ENCODE peak calls at places on chromosomes 12 and 14, in ten cellular contexts. S is gastrocnemius medialis; O is Right ventricle myocardium inferior; F is naive thymus-derived CD4-positive, alpha-beta T cell; R is A549; D is CD4-positive, alpha-beta T cell; V is upper lobe of right lung; I is esophagus mucosa; N is stimulated activated naive B cell treated with anti-CD40 and anti-IgM and Interleukin-4, amounts not matched to agents 10 μg/mL and 1 μg/mL and 100 μg/mL, for 72 hours; E is T-cell. J is an unnamed sample.

GRCh38 chr12:51663390-51663789 is 72.4 kb downstream of the SCN8A start:
- ATAC-seq in N (no peak), E (no peak), D (no peak), O (no peak), I (no peak), V (no peak), S (no peak), F (no peak), R (no peak), J (no peak)

GRCh38 chr14:36271939-36272907 is 48.2 kb downstream of the MBIP start:
- ATAC-seq in N (no peak), E (peak), S (no peak), R (no peak), F (peak), V (peak), I (no peak), O (no peak), D (no peak), J (peak)

GRCh38 chr14:67265131-67265530 is 23.9 kb downstream of the PALS1 start:
- ATAC-seq in F (no peak), D (no peak), S (no peak), I (no peak), V (no peak), N (no peak), O (no peak), E (no peak), R (no peak), J (no peak)

GRCh38 chr12:43069768-43070221 is 480.2 kb upstream of the PRICKLE1 start:
- ATAC-seq in O (peak), D (no peak), I (no peak), V (no peak), S (no peak), F (no peak), E (no peak), N (peak), R (no peak), J (peak)

GRCh38 chr12:93571854-93572711 is at the start of gene SOCS2:
- ATAC-seq in D (no peak), I (no peak), O (peak), N (no peak), S (no peak), F (no peak), R (peak), V (peak), E (no peak), J (no peak)

GRCh38 chr14:95290769-95291440 is 28.8 kb downstream of the CLMN start:
- ATAC-seq in D (no peak), I (peak), S (peak), E (no peak), R (no peak), N (peak), V (no peak), O (peak), F (no peak), J (no peak)

GRCh38 chr12:105922670-105923102 is 216.1 kb downstream of the NUAK1 start:
- ATAC-seq in D (no peak), F (no peak), I (peak), O (peak), N (no peak), E (no peak), R (peak), S (peak), V (no peak), J (no peak)

GRCh38 chr12:81617915-81618314 is 141.2 kb downstream of the PPFIA2 start:
- ATAC-seq in S (no peak), R (no peak), I (no peak), N (no peak), F (no peak), E (no peak), V (no peak), D (no peak), O (peak), J (no peak)

GRCh38 chr12:132194056-132194455 is 49.8 kb downstream of the NOC4L start:
- ATAC-seq in R (no peak), N (no peak), F (no peak), O (no peak), E (no peak), S (no peak), I (no peak), V (no peak), D (no peak), J (no peak)

GRCh38 chr14:104659764-104660523 is 29.5 kb upstream of the INF2 start:
- ATAC-seq in N (peak), E (no peak), F (no peak), R (no peak), O (no peak), D (no peak), V (peak), S (no peak), I (no peak), J (peak)

GRCh38 chr12:24911284-24911791 is 37.6 kb downstream of the BCAT1 start:
- ATAC-seq in S (no peak), I (no peak), V (no peak), E (no peak), F (no peak), R (peak), O (no peak), N (no peak), D (no peak), J (no peak)

GRCh38 chr12:96132819-96133218 is 61.4 kb upstream of the ELK3 start:
- ATAC-seq in V (peak), D (no peak), I (no peak), E (no peak), R (no peak), F (no peak), O (no peak), N (peak), S (no peak), J (no peak)

GRCh38 chr12:38669530-38669929 is 235.9 kb downstream of the CPNE8 start:
- ATAC-seq in V (no peak), E (no peak), R (no peak), S (no peak), O (no peak), F (no peak), D (no peak), I (no peak), N (no peak), J (no peak)

GRCh38 chr12:113897406-113897805 is 68.7 kb downstream of the RBM19 start:
- ATAC-seq in D (no peak), S (no peak), O (no peak), V (no peak), F (no peak), N (no peak), R (no peak), E (no peak), I (no peak), J (no peak)

GRCh38 chr12:49567302-49567610 is 686 bp downstream of the MCRS1 start:
- ATAC-seq in E (peak), N (peak), V (peak), R (peak), F (peak), O (peak), S (peak), I (peak), D (peak), J (peak)

GRCh38 chr12:50723870-50724269 is 40.0 kb upstream of the ATF1 start:
- ATAC-seq in O (no peak), S (no peak), F (no peak), I (no peak), N (no peak), D (no peak), V (no peak), E (no peak), R (no peak), J (no peak)

GRCh38 chr12:61781021-61781581 is 479.1 kb upstream of the USP15 start:
- ATAC-seq in N (no peak), O (no peak), D (no peak), F (no peak), S (no peak), V (no peak), E (no peak), I (no peak), R (no peak), J (no peak)

GRCh38 chr12:76549131-76549530 is 10.4 kb downstream of the OSBPL8 start:
- ATAC-seq in I (no peak), F (no peak), N (no peak), S (no peak), R (no peak), D (no peak), O (no peak), E (no peak), V (no peak), J (no peak)

GRCh38 chr12:56768424-56768823 is 5.3 kb downstream of the HSD17B6 start:
- ATAC-seq in D (no peak), I (no peak), F (no peak), R (no peak), N (no peak), O (no peak), V (peak), E (no peak), S (no peak), J (no peak)

GRCh38 chr12:9331218-9331626 is 123.0 kb upstream of the PZP start:
- ATAC-seq in S (no peak), F (peak), D (peak), N (peak), R (peak), O (peak), V (peak), E (peak), I (peak), J (peak)

GRCh38 chr12:132695431-132695830 is 8.0 kb downstream of the PXMP2 start:
- ATAC-seq in S (no peak), R (no peak), F (no peak), V (no peak), D (no peak), O (peak), E (no peak), N (no peak), I (peak), J (no peak)

GRCh38 chr12:132163911-132164288 is 19.6 kb downstream of the NOC4L start:
- ATAC-seq in R (peak), E (no peak), V (no peak), F (no peak), D (no peak), N (no peak), O (no peak), S (no peak), I (no peak), J (no peak)

GRCh38 chr12:46153267-46153872 is 115.5 kb downstream of the SLC38A1 start:
- ATAC-seq in I (no peak), E (no peak), O (no peak), R (no peak), N (no peak), S (no peak), D (no peak), V (no peak), F (no peak), J (no peak)

GRCh38 chr14:104355101-104355691 is 216.8 kb downstream of the KIF26A start:
- ATAC-seq in V (no peak), D (no peak), O (no peak), S (no peak), I (no peak), R (no peak), F (no peak), E (no peak), N (no peak), J (no peak)

GRCh38 chr14:44914849-44915248 is 46.9 kb downstream of the KLHL28 start:
- ATAC-seq in E (no peak), D (no peak), S (no peak), V (peak), F (no peak), R (peak), I (peak), O (peak), N (no peak), J (no peak)

GRCh38 chr14:57346741-57347140 is 43.6 kb upstream of the NAA30 start:
- ATAC-seq in N (no peak), D (no peak), R (no peak), F (no peak), V (no peak), S (no peak), O (no peak), I (no peak), E (no peak), J (no peak)

GRCh38 chr14:52220924-52221802 is 46.3 kb upstream of the PTGDR start:
- ATAC-seq in S (no peak), D (no peak), I (no peak), O (no peak), F (peak), V (no peak), E (peak), R (no peak), N (peak), J (no peak)

GRCh38 chr12:24244231-24244630 is 294.8 kb upstream of the SOX5 start:
- ATAC-seq in R (no peak), D (no peak), O (no peak), N (no peak), S (no peak), V (no peak), E (no peak), F (no peak), I (no peak), J (peak)

GRCh38 chr14:42214981-42215491 is 608.4 kb downstream of the LRFN5 start:
- ATAC-seq in V (no peak), D (no peak), R (peak), E (no peak), N (no peak), I (no peak), F (no peak), O (peak), S (peak), J (no peak)

GRCh38 chr12:19710811-19711793 is 271.8 kb downstream of the AEBP2 start:
- ATAC-seq in E (no peak), S (no peak), R (peak), F (no peak), O (peak), D (no peak), I (no peak), N (no peak), V (peak), J (no peak)

GRCh38 chr12:3341594-3341993 is 149.4 kb upstream of the PRMT8 start:
- ATAC-seq in I (peak), D (no peak), S (no peak), F (no peak), N (no peak), O (peak), E (no peak), V (peak), R (no peak), J (no peak)

GRCh38 chr14:80621701-80622100 is 319.8 kb downstream of the CEP128 start:
- ATAC-seq in V (no peak), I (no peak), R (no peak), F (no peak), E (no peak), S (no peak), O (no peak), D (no peak), N (no peak), J (no peak)

GRCh38 chr14:21199611-21200570 is 44.0 kb upstream of the OR5AU1 start:
- ATAC-seq in R (no peak), V (no peak), F (peak), E (no peak), I (peak), S (no peak), D (no peak), N (peak), O (no peak), J (no peak)

GRCh38 chr12:92503029-92503931 is 199.5 kb upstream of the PLEKHG7 start:
- ATAC-seq in I (no peak), D (no peak), O (peak), F (no peak), R (no peak), V (peak), N (peak), E (no peak), S (peak), J (peak)

GRCh38 chr14:68391292-68392014 is 401.4 kb downstream of the ZFP36L1 start:
- ATAC-seq in N (no peak), S (peak), I (no peak), D (no peak), R (no peak), E (no peak), F (no peak), V (no peak), O (peak), J (no peak)

GRCh38 chr12:14846042-14846587 is 2.8 kb upstream of the ART4 start:
- ATAC-seq in D (no peak), I (no peak), R (no peak), V (peak), N (peak), F (no peak), S (peak), O (no peak), E (no peak), J (no peak)

GRCh38 chr12:111166779-111167540 is 201.9 kb downstream of the PHETA1 start:
- ATAC-seq in S (peak), R (no peak), N (no peak), O (peak), F (no peak), V (no peak), D (no peak), I (no peak), E (no peak), J (no peak)

GRCh38 chr12:26808766-26809460 is 24.1 kb downstream of the ITPR2 start:
- ATAC-seq in R (no peak), V (no peak), F (no peak), S (no peak), O (no peak), D (no peak), N (no peak), I (no peak), E (no peak), J (no peak)

GRCh38 chr12:124883263-124883876 is 19.7 kb upstream of the SCARB1 start:
- ATAC-seq in F (no peak), N (peak), E (no peak), O (no peak), S (no peak), I (no peak), V (no peak), R (no peak), D (no peak), J (no peak)